ENCODE peak calls at places on chromosome 14, in six cellular contexts. C, W, V, M, J and F are unnamed samples.

GRCh38 chr14:59161571-59162175 is 26.8 kb upstream of the DAAM1 start:
- DNase-seq in C (peak; percentile 22), M (no peak), V (no peak), W (no peak), J (peak; percentile 71), F (peak; percentile 86)

GRCh38 chr14:56176530-56176929 is 58.3 kb downstream of the PELI2 start:
- DNase-seq in M (no peak), C (no peak), J (no peak), V (peak; percentile 47), W (no peak), F (no peak)

GRCh38 chr14:68968051-68968450 is 11.1 kb downstream of the ACTN1 start:
- DNase-seq in J (no peak), M (no peak), V (no peak), C (no peak), W (no peak), F (no peak)

GRCh38 chr14:70330596-70330995 is 28.9 kb downstream of the COX16 start:
- DNase-seq in V (no peak), C (no peak), M (no peak), J (no peak), W (no peak), F (no peak)

GRCh38 chr14:91409991-91410401 is 7.6 kb downstream of the CCDC88C start:
- DNase-seq in J (no peak), M (no peak), W (no peak), V (no peak), C (no peak), F (no peak)

GRCh38 chr14:22570132-22570949 is 18.7 kb downstream of the DAD1 start:
- DNase-seq in W (peak; percentile 80), V (peak; percentile 79), C (no peak), M (peak; percentile 87), J (peak; percentile 82), F (peak; percentile 52)

GRCh38 chr14:54312166-54312801 is 84.5 kb upstream of the CDKN3 start:
- DNase-seq in W (peak; percentile 85), M (peak; percentile 49), C (peak; percentile 87), J (peak; percentile 85), V (no peak), F (peak; percentile 94)

GRCh38 chr14:58914271-58914855 is 274.1 kb upstream of the DAAM1 start:
- DNase-seq in J (no peak), W (no peak), M (no peak), C (no peak), V (no peak), F (no peak)

GRCh38 chr14:34775342-34775741 is 60.9 kb upstream of the CFL2 start:
- DNase-seq in C (no peak), J (no peak), V (no peak), W (no peak), M (no peak), F (no peak)

GRCh38 chr14:34770901-34771300 is 56.5 kb upstream of the CFL2 start:
- DNase-seq in C (no peak), J (no peak), W (no peak), M (no peak), V (no peak), F (peak; percentile 11)

GRCh38 chr14:34780646-34781045 is 66.3 kb upstream of the CFL2 start:
- DNase-seq in C (no peak), W (no peak), J (no peak), V (no peak), M (no peak), F (no peak)

GRCh38 chr14:34778744-34779143 is 64.4 kb upstream of the CFL2 start:
- DNase-seq in J (no peak), V (no peak), W (no peak), C (no peak), M (no peak), F (no peak)

DNA sequence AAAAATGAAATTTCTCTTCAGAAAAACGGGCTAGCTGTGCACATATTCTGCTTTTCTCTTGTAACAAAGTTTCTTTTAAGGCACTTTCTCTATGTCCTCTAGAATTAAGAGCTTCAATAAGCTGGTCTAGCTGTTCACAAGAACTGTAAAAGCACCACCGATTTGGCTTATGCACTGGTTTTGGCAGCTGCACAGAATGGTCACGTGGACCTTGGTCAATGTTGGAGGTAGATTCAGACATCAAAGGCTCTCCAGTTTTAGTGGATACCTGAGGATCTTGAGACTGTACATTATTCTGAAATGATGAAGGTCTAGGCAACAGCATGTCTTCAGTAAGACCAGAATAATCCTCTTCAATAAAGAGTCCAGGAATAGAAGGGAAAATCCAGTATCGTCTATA is 61.5 kb upstream of the CFL2 start:
- DNase-seq in C (no peak), V (no peak), W (no peak), J (no peak), M (no peak), F (no peak)
- H3K36me3 ChIP-seq in C (peaks cover 23% of the 10 kb centered on the region), V (peaks cover 15% of the 10 kb centered on the region), W (no peaks in the 10 kb centered on the region), J (peaks cover 15% of the 10 kb centered on the region), M (peaks cover 36% of the 10 kb centered on the region), F (peaks cover 20% of the 10 kb centered on the region)

DNA sequence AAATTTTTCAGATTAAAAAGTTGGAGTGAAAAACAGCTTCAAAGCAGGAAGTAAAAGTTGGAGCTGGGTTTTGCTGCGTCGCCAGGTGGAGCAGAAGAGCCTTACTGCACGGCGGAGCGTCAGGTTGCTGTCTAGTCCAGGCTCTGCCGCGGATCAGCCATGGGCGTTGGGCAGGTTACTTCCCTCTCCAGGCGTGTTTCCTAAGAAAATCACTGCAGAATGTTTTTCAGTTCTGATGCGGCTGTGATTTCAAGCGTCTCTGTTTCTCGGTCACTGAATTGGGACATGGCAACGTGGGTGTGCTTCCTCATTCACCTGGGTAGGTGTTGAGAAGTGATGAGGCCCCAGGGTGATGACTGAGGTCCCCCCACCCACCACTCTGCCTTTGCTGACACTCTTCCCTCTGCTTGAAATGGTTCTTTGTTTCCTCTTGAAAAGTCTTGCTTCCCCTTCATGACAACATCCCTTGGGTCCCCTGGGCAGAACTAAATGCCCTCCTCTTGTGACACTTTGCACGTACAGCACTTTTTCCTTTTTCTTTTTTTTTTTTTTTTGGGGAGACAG is 7.6 kb downstream of the EVL start:
- DNase-seq in V (no peak), J (no peak), W (peak; percentile 32), C (no peak), M (no peak), F (no peak)
- H3K36me3 ChIP-seq in V (no peaks in the 10 kb centered on the region), J (no peaks in the 10 kb centered on the region), W (no peaks in the 10 kb centered on the region), C (no peaks in the 10 kb centered on the region), M (no peaks in the 10 kb centered on the region), F (no peaks in the 10 kb centered on the region)

DNA sequence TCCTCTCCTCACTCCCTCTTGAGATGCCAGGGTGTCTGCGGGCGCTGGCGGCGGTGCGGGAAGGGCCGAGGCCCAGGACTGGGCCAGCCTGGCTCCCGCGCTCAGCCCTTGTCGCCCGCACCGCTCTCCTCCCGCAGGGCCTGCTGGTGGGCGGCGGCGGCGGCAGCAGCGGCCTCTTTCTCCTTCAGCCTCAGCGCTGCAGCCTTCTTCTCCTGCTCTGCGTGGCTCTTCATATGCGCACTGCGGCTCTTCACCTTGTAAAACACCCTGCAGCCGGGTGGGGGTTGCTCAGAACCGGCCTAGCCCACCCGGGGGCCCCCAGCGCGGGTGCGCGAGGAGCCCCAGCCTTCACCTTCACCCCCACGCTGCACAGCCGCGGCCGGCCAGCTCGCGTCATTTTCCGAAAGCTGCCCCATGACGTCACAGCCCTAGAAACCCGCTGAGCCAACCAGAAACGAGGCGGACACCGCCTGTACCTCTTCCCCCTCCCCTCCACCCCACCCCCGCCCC is 4.6 kb upstream of the PNMA1 start:
- DNase-seq in M (no peak), J (no peak), V (no peak), C (peak; percentile 74), W (no peak), F (no peak)
- H3K36me3 ChIP-seq in M (peaks cover 59% of the 10 kb centered on the region), J (peaks cover 49% of the 10 kb centered on the region), V (peaks cover 29% of the 10 kb centered on the region), C (peaks cover 72% of the 10 kb centered on the region), W (peaks cover 13% of the 10 kb centered on the region), F (peaks cover 40% of the 10 kb centered on the region)

DNA sequence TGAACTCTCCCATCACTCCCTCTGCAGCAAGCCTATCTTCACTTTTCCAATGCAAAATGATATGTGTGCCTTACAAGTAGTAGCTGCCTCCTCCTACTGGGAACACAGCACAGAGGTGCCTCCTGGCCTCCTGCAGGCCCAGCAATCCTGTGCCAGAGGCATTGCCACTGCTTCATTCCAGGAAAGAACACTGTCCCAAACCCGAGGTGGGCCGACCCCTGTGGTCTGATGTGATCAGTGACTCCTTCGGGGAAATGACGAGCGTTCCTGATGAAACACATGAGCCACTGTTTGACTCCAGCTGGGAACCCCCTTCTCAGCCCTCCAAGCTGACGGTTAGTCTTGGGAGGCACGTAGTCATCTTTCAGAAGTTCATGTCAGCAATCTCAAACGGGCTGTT is 19.5 kb downstream of the PSMC1 start:
- DNase-seq in V (no peak), C (peak; percentile 66), W (no peak), J (no peak), M (no peak), F (peak; percentile 79)
- H3K36me3 ChIP-seq in V (peaks cover 27% of the 10 kb centered on the region), C (peaks cover 47% of the 10 kb centered on the region), W (peaks cover 6% of the 10 kb centered on the region), J (peaks cover 32% of the 10 kb centered on the region), M (peaks cover 58% of the 10 kb centered on the region), F (peaks cover 24% of the 10 kb centered on the region)

GRCh38 chr14:104758981-104759975 is 6.3 kb downstream of the SIVA1 start:
- DNase-seq in W (no peak), V (no peak), J (no peak), C (peak; percentile 65), M (no peak), F (no peak)
- H3K36me3 ChIP-seq in W (peaks cover 10% of the 10 kb centered on the region), V (no peaks in the 10 kb centered on the region), J (peaks cover 39% of the 10 kb centered on the region), C (peaks cover 38% of the 10 kb centered on the region), M (peaks cover 74% of the 10 kb centered on the region), F (peaks cover 9% of the 10 kb centered on the region)

DNA sequence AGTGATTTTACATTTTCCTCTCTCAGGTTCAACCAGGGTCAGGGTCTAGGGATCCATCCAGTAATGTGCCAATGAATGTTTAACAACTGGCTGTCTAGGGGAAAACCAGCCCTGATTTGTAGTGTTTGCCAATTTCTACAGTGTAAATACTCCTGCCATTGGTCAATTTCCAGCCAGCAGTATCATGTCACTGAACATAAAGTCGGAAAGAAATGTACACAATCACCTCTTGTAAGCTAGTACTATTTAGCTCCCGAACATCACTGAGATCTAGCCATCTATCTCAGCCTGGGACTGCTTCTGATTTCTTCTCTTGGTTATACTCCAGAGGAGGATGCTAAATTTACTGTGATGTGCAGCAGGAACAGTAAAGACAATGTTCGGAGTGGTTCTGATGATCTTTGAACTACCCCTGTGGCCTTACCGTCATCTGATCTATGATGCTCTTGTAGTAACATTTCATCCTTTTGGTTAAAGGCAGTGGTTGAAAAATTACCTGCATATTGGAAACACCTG is 36.7 kb upstream of the EGLN3 start:
- DNase-seq in M (no peak), C (no peak), V (no peak), W (no peak), J (no peak), F (no peak)
- H3K36me3 ChIP-seq in M (no peaks in the 10 kb centered on the region), C (no peaks in the 10 kb centered on the region), V (no peaks in the 10 kb centered on the region), W (no peaks in the 10 kb centered on the region), J (no peaks in the 10 kb centered on the region), F (no peaks in the 10 kb centered on the region)

DNA sequence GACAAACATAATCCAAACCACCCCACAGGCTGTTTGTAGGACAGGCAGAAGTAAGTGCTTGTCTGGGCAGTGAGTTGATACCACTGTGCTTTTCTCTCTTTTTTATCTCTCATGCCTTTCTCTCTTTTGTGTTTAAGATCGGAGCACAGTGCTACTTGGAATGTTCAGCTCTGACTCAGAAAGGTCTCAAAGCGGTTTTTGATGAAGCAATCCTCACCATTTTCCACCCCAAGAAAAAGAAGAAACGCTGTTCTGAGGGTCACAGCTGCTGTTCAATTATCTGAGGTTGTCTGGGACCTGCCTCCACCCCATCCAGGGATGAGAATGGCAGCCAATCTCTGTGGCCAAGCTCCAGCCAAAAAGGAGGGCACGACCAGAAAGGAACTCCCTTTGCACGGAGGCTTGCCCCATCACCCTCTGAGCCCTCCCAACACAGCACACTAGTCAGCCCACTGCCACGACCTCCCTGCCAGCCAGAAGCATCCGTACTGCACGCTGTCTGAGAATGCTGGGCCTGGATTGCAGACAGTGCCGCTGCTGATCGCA is 27.9 kb downstream of the GPHB5 start:
- DNase-seq in W (no peak), J (no peak), C (no peak), M (no peak), V (no peak), F (peak; percentile 65)
- H3K36me3 ChIP-seq in W (no peaks in the 10 kb centered on the region), J (peaks cover 4% of the 10 kb centered on the region), C (no peaks in the 10 kb centered on the region), M (no peaks in the 10 kb centered on the region), V (no peaks in the 10 kb centered on the region), F (peaks cover 56% of the 10 kb centered on the region)